ENCODE peak calls at places on chromosomes 12 and 14, in eight cellular contexts. B is activated naive CD4-positive, alpha-beta T cell treated with anti-CD3 and anti-CD28 coated beads for 36 hours; I is adipocyte; U is activated naive CD8-positive, alpha-beta T cell treated with anti-CD3 and anti-CD28 coated beads for 36 hours; M is BJ; N is neuronal stem cell; J is pulmonary artery endothelial cell; P is NCI-H69. A is an unnamed sample.

GRCh38 chr12:47458273-47458672 is 247.6 kb downstream of the RPAP3 start:
- DNase-seq in M (no peak), P (peak), B (no peak), I (no peak), U (no peak), J (no peak), N (no peak), A (no peak)

GRCh38 chr14:103121161-103121845 is 2.0 kb upstream of the TNFAIP2 start:
- DNase-seq in N (no peak), J (no peak), P (no peak), U (no peak), B (no peak), I (no peak), M (no peak), A (no peak)

GRCh38 chr14:105171004-105171673 is 2.6 kb upstream of the JAG2 start:
- DNase-seq in B (no peak), I (no peak), U (no peak), P (peak), J (no peak), N (no peak), M (no peak), A (no peak)

GRCh38 chr12:132619301-132620112 is 931 bp downstream of the P2RX2 start:
- DNase-seq in P (peak), N (no peak), M (no peak), I (no peak), J (no peak), B (no peak), U (no peak), A (no peak)

GRCh38 chr12:40262657-40263056 is 37.9 kb downstream of the LRRK2 start:
- DNase-seq in U (no peak), I (peak), J (no peak), P (no peak), N (no peak), M (no peak), B (no peak), A (no peak)

GRCh38 chr14:24871302-24871701 is 178.6 kb downstream of the STXBP6 start:
- DNase-seq in N (no peak), I (no peak), M (no peak), J (no peak), P (no peak), B (no peak), U (no peak), A (peak)

GRCh38 chr12:57236925-57237652 is 7.6 kb downstream of the SHMT2 start:
- DNase-seq in I (peak), B (no peak), N (no peak), U (no peak), J (no peak), P (no peak), M (no peak), A (peak)

GRCh38 chr12:73841963-73842362 is 695.7 kb upstream of the ATXN7L3B start:
- DNase-seq in P (no peak), I (no peak), U (no peak), J (no peak), N (no peak), B (no peak), M (no peak), A (no peak)

GRCh38 chr14:102255401-102256190 is 49.4 kb downstream of the MOK start:
- DNase-seq in U (no peak), M (no peak), J (no peak), P (no peak), I (no peak), N (no peak), B (no peak), A (no peak)

GRCh38 chr14:29098625-29099024 is 332.0 kb downstream of the FOXG1 start:
- DNase-seq in M (no peak), I (no peak), B (no peak), P (peak), N (no peak), U (no peak), J (no peak), A (no peak)

GRCh38 chr12:64171715-64172114 is 50.4 kb downstream of the KICS2 start:
- DNase-seq in M (no peak), J (no peak), P (no peak), I (peak), N (no peak), B (no peak), U (no peak), A (peak)

GRCh38 chr14:68951051-68951797 is 27.9 kb downstream of the ACTN1 start:
- DNase-seq in I (peak), P (peak), U (no peak), N (no peak), J (no peak), M (peak), B (no peak), A (peak)

GRCh38 chr12:19546611-19547162 is 107.4 kb downstream of the AEBP2 start:
- DNase-seq in U (no peak), J (peak), N (no peak), B (no peak), M (peak), P (no peak), I (peak), A (peak)

GRCh38 chr12:2925322-2925995 is 33.7 kb upstream of the TEAD4 start:
- DNase-seq in P (no peak), U (no peak), M (no peak), N (no peak), B (no peak), I (peak), J (no peak), A (peak)

GRCh38 chr14:43169722-43170121 is 1337.4 kb downstream of the FSCB start:
- DNase-seq in P (no peak), J (no peak), U (no peak), B (no peak), N (no peak), M (no peak), I (no peak), A (no peak)